ENCODE peak calls at places on chromosomes 5 and 9, in four cellular contexts. L is activated T-helper 1 cell treated with Interleukin-2 at 50 U/mL for 16 hours; T is naive thymus-derived CD4-positive, alpha-beta T cell; R is ELR. I is an unnamed sample.

GRCh38 chr5:25614466-25614865 is 969.7 kb upstream of the CDH10 start:
- DNase-seq in R (no peak), T (no peak), L (no peak), I (no peak)

GRCh38 chr5:176609724-176610429 is at the start of gene GPRIN1:
- DNase-seq in L (peak), T (no peak), R (peak), I (peak)

GRCh38 chr9:120299785-120300184 is 280.2 kb downstream of the CDK5RAP2 start:
- DNase-seq in T (no peak), R (no peak), L (no peak), I (peak)

GRCh38 chr5:143355710-143356109 is 47.8 kb downstream of the NR3C1 start:
- DNase-seq in L (peak), T (peak), R (peak), I (peak)

GRCh38 chr5:33180900-33181299 is 259.9 kb upstream of the TARS1 start:
- DNase-seq in T (no peak), R (peak), L (no peak), I (peak)

GRCh38 chr5:29389993-29390392 is 1803.5 kb upstream of the CDH6 start:
- DNase-seq in T (no peak), L (no peak), R (no peak), I (no peak)

GRCh38 chr5:127313847-127314473 is 23.4 kb downstream of the MEGF10 start:
- DNase-seq in L (peak), R (peak), T (peak), I (peak)

GRCh38 chr5:56900395-56900794 is 9.0 kb upstream of the SETD9 start:
- DNase-seq in L (no peak), T (no peak), R (peak), I (peak)

GRCh38 chr5:91390268-91390667 is 7.2 kb upstream of the ARRDC3 start:
- DNase-seq in R (no peak), T (no peak), L (no peak), I (no peak)

GRCh38 chr5:131375351-131375750 is 111.5 kb downstream of the CDC42SE2 start:
- DNase-seq in R (no peak), L (no peak), T (peak), I (no peak)

GRCh38 chr5:69261034-69261433 is 26.3 kb downstream of the CDK7 start:
- DNase-seq in L (no peak), T (no peak), R (peak), I (peak)

GRCh38 chr5:6193315-6193714 is 185.0 kb downstream of the MED10 start:
- DNase-seq in L (no peak), T (no peak), R (no peak), I (no peak)

I was measured in GM23248.